ENCODE peak calls at places on chromosome 19, in nine cellular contexts. L is activated naive CD4-positive, alpha-beta T cell; V is HS-5; W is Calu3; R is SJCRH30; J is right lobe of liver; G is GM19239; D is left lung; X is WTC11. M is an unnamed sample.

GRCh38 chr19:31962565-31962996 is 382.8 kb upstream of the ZNF507 start:
- DNase-seq in L (no peak), V (no peak), W (no peak), R (no peak), J (no peak), G (no peak), D (no peak), X (no peak), M (no peak)

GRCh38 chr19:4504297-4504701 is 14.0 kb downstream of the PLIN4 start:
- DNase-seq in L (no peak), V (no peak), W (no peak), R (no peak), J (no peak), G (no peak), D (no peak), X (no peak), M (no peak)

GRCh38 chr19:54882758-54883157 is 8.7 kb downstream of the FCAR start:
- DNase-seq in L (no peak), V (no peak), W (no peak), R (no peak), J (no peak), G (no peak), D (no peak), X (no peak), M (no peak)

GRCh38 chr19:41837981-41838708 is 6.3 kb downstream of the LYPD4 start:
- DNase-seq in L (no peak), V (no peak), W (no peak), R (no peak), J (no peak), G (no peak), D (no peak), X (no peak), M (no peak)

GRCh38 chr19:29775575-29775900 is 36.3 kb upstream of the CCNE1 start:
- DNase-seq in L (no peak), V (no peak), W (no peak), R (peak; percentile 54), J (no peak), G (no peak), D (peak; percentile 64), X (peak; percentile 32), M (no peak)

GRCh38 chr19:2255982-2256685 is at the start of gene JSRP1:
- DNase-seq in L (no peak), V (no peak), W (no peak), R (peak; percentile 99), J (no peak), G (no peak), D (no peak), X (peak; percentile 20), M (no peak)

GRCh38 chr19:52094526-52094925 is 1.0 kb downstream of the ZNF841 start:
- DNase-seq in L (no peak), V (no peak), W (no peak), R (no peak), J (no peak), G (no peak), D (no peak), X (no peak), M (no peak)

GRCh38 chr19:10286803-10287737 is at the start of gene ICAM4:
- DNase-seq in L (no peak), V (no peak), W (no peak), R (peak; percentile 89), J (peak; percentile 78), G (no peak), D (peak; percentile 89), X (peak; percentile 71), M (no peak)

GRCh38 chr19:23002690-23003422 is at the start of gene ZNF728:
- DNase-seq in L (no peak), V (no peak), W (no peak), R (no peak), J (no peak), G (no peak), D (peak; percentile 65), X (no peak), M (peak; percentile 10)

GRCh38 chr19:29524912-29525870 is 603 bp upstream of the VSTM2B start:
- DNase-seq in L (no peak), V (no peak), W (no peak), R (no peak), J (peak; percentile 49), G (no peak), D (no peak), X (peak; percentile 60), M (no peak)

GRCh38 chr19:4866595-4867424 is 657 bp downstream of the PLIN3 start:
- DNase-seq in L (no peak), V (no peak), W (peak; percentile 32), R (peak; percentile 60), J (peak; percentile 74), G (no peak), D (peak; percentile 91), X (peak; percentile 67), M (no peak)

GRCh38 chr19:43331435-43332010 is 22.0 kb upstream of the CD177 start:
- DNase-seq in L (no peak), V (no peak), W (no peak), R (no peak), J (no peak), G (no peak), D (no peak), X (no peak), M (no peak)

GRCh38 chr19:47231215-47232054 is 436 bp upstream of the BBC3 start:
- DNase-seq in L (peak; percentile 56), V (no peak), W (peak; percentile 95), R (peak; percentile 79), J (peak; percentile 95), G (no peak), D (peak; percentile 98), X (peak; percentile 86), M (peak; percentile 50)

GRCh38 chr19:1106841-1107654 is 3.3 kb downstream of the GPX4 start:
- DNase-seq in L (no peak), V (no peak), W (peak; percentile 54), R (no peak), J (no peak), G (no peak), D (no peak), X (no peak), M (no peak)

GRCh38 chr19:53993448-53993847 is 2.0 kb downstream of the CACNG6 start:
- DNase-seq in L (no peak), V (no peak), W (no peak), R (no peak), J (no peak), G (no peak), D (no peak), X (no peak), M (no peak)

GRCh38 chr19:5002143-5002542 is 33.2 kb downstream of the KDM4B start:
- DNase-seq in L (no peak), V (peak; percentile 39), W (peak; percentile 19), R (no peak), J (no peak), G (no peak), D (peak; percentile 8), X (no peak), M (peak; percentile 90)

GRCh38 chr19:14686411-14686810 is 3.4 kb upstream of the ZNF333 start:
- DNase-seq in L (no peak), V (no peak), W (peak; percentile 13), R (peak; percentile 46), J (no peak), G (no peak), D (no peak), X (peak; percentile 25), M (peak; percentile 68)

GRCh38 chr19:56633021-56633420 is 9.9 kb upstream of the SMIM17 start:
- DNase-seq in L (no peak), V (no peak), W (no peak), R (no peak), J (no peak), G (no peak), D (no peak), X (no peak), M (no peak)

GRCh38 chr19:5340637-5341447 is at the start of gene PTPRS:
- DNase-seq in L (no peak), V (peak; percentile 10), W (peak; percentile 92), R (peak; percentile 84), J (peak; percentile 67), G (peak; percentile 77), D (peak; percentile 85), X (peak; percentile 92), M (peak; percentile 92)

GRCh38 chr19:48158210-48158790 is 11.8 kb downstream of the LIG1 start:
- DNase-seq in L (no peak), V (no peak), W (no peak), R (no peak), J (no peak), G (no peak), D (peak; percentile 42), X (no peak), M (no peak)

GRCh38 chr19:28656644-28657043 is 556.3 kb downstream of the UQCRFS1 start:
- DNase-seq in L (no peak), V (no peak), W (no peak), R (no peak), J (no peak), G (no peak), D (no peak), X (no peak), M (no peak)

GRCh38 chr19:17616961-17617806 is 61.7 kb downstream of the COLGALT1 start:
- DNase-seq in L (no peak), V (no peak), W (peak; percentile 9), R (peak; percentile 30), J (peak; percentile 43), G (no peak), D (no peak), X (peak; percentile 81), M (peak; percentile 95)

GRCh38 chr19:49949735-49950589 is 11.0 kb downstream of the SIGLEC11 start:
- DNase-seq in L (no peak), V (no peak), W (no peak), R (no peak), J (no peak), G (no peak), D (peak; percentile 37), X (no peak), M (no peak)

GRCh38 chr19:10508707-10509106 is 5.6 kb upstream of the KEAP1 start:
- DNase-seq in L (no peak), V (no peak), W (no peak), R (no peak), J (no peak), G (no peak), D (no peak), X (no peak), M (peak; percentile 32)

GRCh38 chr19:39223703-39224279 is 19.7 kb upstream of the SYCN start:
- DNase-seq in L (no peak), V (no peak), W (peak; percentile 38), R (peak; percentile 54), J (no peak), G (no peak), D (no peak), X (peak; percentile 67), M (peak; percentile 12)

GRCh38 chr19:38675611-38676010 is 28.2 kb downstream of the ACTN4 start:
- DNase-seq in L (no peak), V (no peak), W (no peak), R (no peak), J (no peak), G (no peak), D (no peak), X (no peak), M (no peak)

GRCh38 chr19:35288331-35288730 is 3.6 kb upstream of the MAG start:
- DNase-seq in L (no peak), V (no peak), W (no peak), R (peak; percentile 97), J (no peak), G (no peak), D (no peak), X (no peak), M (no peak)